ENCODE peak calls at places on chromosomes 5 and 9, in ten cellular contexts. G is NCI-H2081, H is AG20443, U is left cardiac atrium, X is NCI-H82, I is astrocyte of the spinal cord, J is choroid plexus epithelial cell, K is HFFc6, Y is RCC 7860, C is WTC11. B is an unnamed sample.

GRCh38 chr9:77857513-77858298 is 173.9 kb downstream of the GNAQ start:
- DNase-seq in G (no peak), H (no peak), U (no peak), X (no peak), I (no peak), J (no peak), K (no peak), Y (no peak), C (no peak), B (no peak)

GRCh38 chr5:168679515-168679920 is 100.3 kb upstream of the PANK3 start:
- DNase-seq in G (peak), H (peak), U (peak), X (peak), I (peak), J (peak), K (peak), Y (peak), C (peak), B (peak)

GRCh38 chr5:104909803-104910202 is 1347.2 kb upstream of the NUDT12 start:
- DNase-seq in G (no peak), H (no peak), U (no peak), X (no peak), I (peak), J (peak), K (no peak), Y (no peak), C (no peak), B (no peak)

GRCh38 chr5:141762316-141762715 is 80.3 kb upstream of the ARAP3 start:
- DNase-seq in G (no peak), H (no peak), U (no peak), X (no peak), I (no peak), J (no peak), K (no peak), Y (no peak), C (no peak), B (no peak)

GRCh38 chr5:98763001-98763630 is 10.3 kb upstream of the RGMB start:
- DNase-seq in G (no peak), H (peak), U (no peak), X (no peak), I (peak), J (peak), K (peak), Y (peak), C (peak), B (no peak)

GRCh38 chr5:54663876-54664275 is 146.3 kb downstream of the SNX18 start:
- DNase-seq in G (no peak), H (peak), U (peak), X (no peak), I (peak), J (peak), K (peak), Y (peak), C (no peak), B (no peak)

GRCh38 chr5:59587489-59588337 is 305.8 kb downstream of the PDE4D start:
- DNase-seq in G (peak), H (peak), U (peak), X (peak), I (peak), J (peak), K (peak), Y (peak), C (peak), B (peak)

GRCh38 chr5:154346427-154346826 is 99.4 kb upstream of the SAP30L start:
- DNase-seq in G (no peak), H (no peak), U (no peak), X (no peak), I (no peak), J (no peak), K (no peak), Y (no peak), C (no peak), B (no peak)

GRCh38 chr9:134453776-134454175 is 127.5 kb downstream of the RXRA start:
- DNase-seq in G (no peak), H (no peak), U (no peak), X (no peak), I (no peak), J (no peak), K (no peak), Y (no peak), C (no peak), B (no peak)

GRCh38 chr5:148179234-148179824 is 11.0 kb downstream of the SPINK14 start:
- DNase-seq in G (peak), H (peak), U (no peak), X (peak), I (peak), J (peak), K (peak), Y (peak), C (no peak), B (no peak)

GRCh38 chr5:65938256-65938655 is 11.9 kb downstream of the ERBIN start:
- DNase-seq in G (no peak), H (no peak), U (no peak), X (no peak), I (no peak), J (no peak), K (no peak), Y (no peak), C (no peak), B (no peak)

GRCh38 chr9:91338681-91339080 is 23.0 kb downstream of the AUH start:
- DNase-seq in G (no peak), H (no peak), U (no peak), X (no peak), I (no peak), J (no peak), K (no peak), Y (no peak), C (no peak), B (no peak)

GRCh38 chr5:86175224-86175623 is 442.5 kb upstream of the COX7C start:
- DNase-seq in G (no peak), H (no peak), U (no peak), X (no peak), I (no peak), J (no peak), K (no peak), Y (no peak), C (no peak), B (no peak)

GRCh38 chr5:91266184-91266705 is 116.9 kb downstream of the ARRDC3 start:
- DNase-seq in G (no peak), H (peak), U (no peak), X (no peak), I (peak), J (peak), K (peak), Y (peak), C (no peak), B (no peak)

GRCh38 chr9:1979815-1980367 is 35.3 kb upstream of the SMARCA2 start:
- DNase-seq in G (no peak), H (peak), U (no peak), X (peak), I (peak), J (peak), K (peak), Y (no peak), C (no peak), B (no peak)